ENCODE peak calls at places on chromosomes 12 and 14, in ten cellular contexts. L is HEK293T, Y is pancreas, G is ACHN, A is GM12865, H is fibroblast of lung, F is GDM1, Z is stromal cell of bone marrow, D is midbrain, N is tibial nerve. T is an unnamed sample.

GRCh38 chr12:32896438-32897275 is at the start of gene PKP2:
- DNase-seq in G (peak), A (no peak), D (peak), H (peak), Y (peak), Z (no peak), L (peak), N (no peak), F (no peak), T (peak)

GRCh38 chr14:33430414-33430813 is 491.7 kb downstream of the NPAS3 start:
- DNase-seq in D (no peak), H (no peak), Y (no peak), F (no peak), N (no peak), G (no peak), A (no peak), L (no peak), Z (no peak), T (no peak)

GRCh38 chr12:62210422-62210821 is 49.8 kb upstream of the USP15 start:
- DNase-seq in H (peak), D (peak), Y (no peak), L (peak), N (no peak), G (peak), Z (peak), F (no peak), A (peak), T (no peak)

GRCh38 chr14:88910386-88910785 is 85.9 kb downstream of the TTC8 start:
- DNase-seq in D (no peak), G (no peak), Z (no peak), A (no peak), H (no peak), Y (no peak), L (no peak), F (no peak), N (no peak), T (no peak)

GRCh38 chr12:27052176-27052575 is 29.8 kb downstream of the MED21 start:
- DNase-seq in Y (no peak), F (no peak), L (no peak), A (no peak), Z (no peak), H (no peak), N (no peak), D (no peak), G (no peak), T (no peak)

GRCh38 chr12:99154264-99154982 is 493.1 kb upstream of the GARIN6 start:
- DNase-seq in D (peak), Z (no peak), F (no peak), Y (no peak), N (no peak), H (peak), L (no peak), A (no peak), G (peak), T (no peak)

GRCh38 chr14:30330452-30330851 is 228.5 kb upstream of the G2E3 start:
- DNase-seq in H (no peak), Y (no peak), D (no peak), G (peak), N (no peak), Z (no peak), A (no peak), L (no peak), F (no peak), T (no peak)

GRCh38 chr12:119990382-119990874 is 1.4 kb downstream of the BICDL1 start:
- DNase-seq in L (no peak), D (no peak), G (peak), H (no peak), A (no peak), F (no peak), Y (no peak), N (no peak), Z (no peak), T (no peak)

GRCh38 chr12:100289011-100289410 is 22.0 kb downstream of the SCYL2 start:
- DNase-seq in L (no peak), A (no peak), H (no peak), Z (no peak), N (no peak), Y (no peak), D (no peak), G (no peak), F (no peak), T (no peak)

T was measured in Caco-2.